ENCODE peak calls at places on chromosomes 7 and 10, in ten cellular contexts. One of them, this sample, is unnamed.

GRCh38 chr10:122503004-122503403 is 41.7 kb downstream of the HTRA1 start:
- DNase-seq in astrocyte: peak; percentile 58
- DNase-seq in left ventricle myocardium inferior: no peak
- DNase-seq in right cardiac atrium: no peak
- DNase-seq in dorsolateral prefrontal cortex: no peak
- DNase-seq in heart left ventricle: no peak
- DNase-seq in neuronal stem cell: no peak
- DNase-seq in lower lobe of right lung: no peak
- DNase-seq in DND-41: no peak
- DNase-seq in AG04450: no peak
- DNase-seq in this sample: no peak

GRCh38 chr7:132087421-132087820 is 488.8 kb downstream of the PLXNA4 start:
- DNase-seq in AG04450: no peak
- DNase-seq in DND-41: no peak
- DNase-seq in dorsolateral prefrontal cortex: no peak
- DNase-seq in left ventricle myocardium inferior: no peak
- DNase-seq in neuronal stem cell: no peak
- DNase-seq in right cardiac atrium: no peak
- DNase-seq in astrocyte: no peak
- DNase-seq in lower lobe of right lung: no peak
- DNase-seq in heart left ventricle: no peak
- DNase-seq in this sample: no peak

GRCh38 chr7:108384721-108385483 is 71.3 kb downstream of the NRCAM start:
- DNase-seq in neuronal stem cell: no peak
- DNase-seq in lower lobe of right lung: no peak
- DNase-seq in astrocyte: no peak
- DNase-seq in dorsolateral prefrontal cortex: no peak
- DNase-seq in heart left ventricle: no peak
- DNase-seq in left ventricle myocardium inferior: no peak
- DNase-seq in DND-41: no peak
- DNase-seq in right cardiac atrium: no peak
- DNase-seq in AG04450: no peak
- DNase-seq in this sample: no peak

GRCh38 chr7:139576179-139576973 is 52.9 kb downstream of the CLEC2L start:
- DNase-seq in left ventricle myocardium inferior: no peak
- DNase-seq in lower lobe of right lung: no peak
- DNase-seq in neuronal stem cell: no peak
- DNase-seq in right cardiac atrium: peak; percentile 40
- DNase-seq in astrocyte: no peak
- DNase-seq in AG04450: no peak
- DNase-seq in DND-41: no peak
- DNase-seq in heart left ventricle: no peak
- DNase-seq in dorsolateral prefrontal cortex: no peak
- DNase-seq in this sample: no peak

GRCh38 chr7:30845426-30846135 is 66.1 kb upstream of the AQP1 start:
- DNase-seq in DND-41: no peak
- DNase-seq in dorsolateral prefrontal cortex: peak; percentile 44
- DNase-seq in astrocyte: peak; percentile 30
- DNase-seq in neuronal stem cell: no peak
- DNase-seq in heart left ventricle: peak; percentile 53
- DNase-seq in AG04450: no peak
- DNase-seq in lower lobe of right lung: peak; percentile 90
- DNase-seq in left ventricle myocardium inferior: peak; percentile 52
- DNase-seq in right cardiac atrium: peak; percentile 88
- DNase-seq in this sample: no peak

GRCh38 chr7:116815041-116815440 is 47.3 kb upstream of the CAPZA2 start:
- DNase-seq in left ventricle myocardium inferior: no peak
- DNase-seq in lower lobe of right lung: no peak
- DNase-seq in DND-41: no peak
- DNase-seq in astrocyte: no peak
- DNase-seq in heart left ventricle: no peak
- DNase-seq in dorsolateral prefrontal cortex: no peak
- DNase-seq in right cardiac atrium: no peak
- DNase-seq in AG04450: no peak
- DNase-seq in neuronal stem cell: no peak
- DNase-seq in this sample: no peak

GRCh38 chr7:17085186-17085585 is 203.4 kb upstream of the AGR3 start:
- DNase-seq in dorsolateral prefrontal cortex: no peak
- DNase-seq in neuronal stem cell: no peak
- DNase-seq in left ventricle myocardium inferior: no peak
- DNase-seq in right cardiac atrium: no peak
- DNase-seq in AG04450: no peak
- DNase-seq in lower lobe of right lung: no peak
- DNase-seq in heart left ventricle: no peak
- DNase-seq in DND-41: no peak
- DNase-seq in astrocyte: no peak
- DNase-seq in this sample: no peak

GRCh38 chr10:126012485-126012884 is 116.1 kb downstream of the FANK1 start:
- DNase-seq in left ventricle myocardium inferior: no peak
- DNase-seq in heart left ventricle: no peak
- DNase-seq in neuronal stem cell: no peak
- DNase-seq in right cardiac atrium: no peak
- DNase-seq in dorsolateral prefrontal cortex: no peak
- DNase-seq in DND-41: no peak
- DNase-seq in lower lobe of right lung: no peak
- DNase-seq in AG04450: no peak
- DNase-seq in astrocyte: peak; percentile 39
- DNase-seq in this sample: no peak

GRCh38 chr10:132339276-132339675 is 7.3 kb downstream of the LRRC27 start:
- DNase-seq in AG04450: no peak
- DNase-seq in left ventricle myocardium inferior: no peak
- DNase-seq in lower lobe of right lung: no peak
- DNase-seq in astrocyte: no peak
- DNase-seq in dorsolateral prefrontal cortex: no peak
- DNase-seq in heart left ventricle: no peak
- DNase-seq in DND-41: no peak
- DNase-seq in neuronal stem cell: no peak
- DNase-seq in right cardiac atrium: peak; percentile 46
- DNase-seq in this sample: no peak

GRCh38 chr7:129612112-129613015 is 844 bp downstream of the NRF1 start:
- DNase-seq in astrocyte: no peak
- DNase-seq in heart left ventricle: peak; percentile 61
- DNase-seq in right cardiac atrium: peak; percentile 85
- DNase-seq in dorsolateral prefrontal cortex: peak; percentile 55
- DNase-seq in left ventricle myocardium inferior: peak; percentile 44
- DNase-seq in lower lobe of right lung: peak; percentile 72
- DNase-seq in AG04450: no peak
- DNase-seq in DND-41: peak; percentile 48
- DNase-seq in neuronal stem cell: peak; percentile 30
- DNase-seq in this sample: peak; percentile 48

GRCh38 chr10:77716943-77717735 is 79.5 kb upstream of the KCNMA1 start:
- DNase-seq in left ventricle myocardium inferior: no peak
- DNase-seq in AG04450: no peak
- DNase-seq in right cardiac atrium: no peak
- DNase-seq in dorsolateral prefrontal cortex: no peak
- DNase-seq in DND-41: no peak
- DNase-seq in heart left ventricle: no peak
- DNase-seq in lower lobe of right lung: no peak
- DNase-seq in neuronal stem cell: no peak
- DNase-seq in astrocyte: peak; percentile 43
- DNase-seq in this sample: no peak

GRCh38 chr10:101827919-101828600 is 9.8 kb upstream of the OGA start:
- DNase-seq in left ventricle myocardium inferior: no peak
- DNase-seq in right cardiac atrium: no peak
- DNase-seq in lower lobe of right lung: peak; percentile 19
- DNase-seq in AG04450: no peak
- DNase-seq in astrocyte: no peak
- DNase-seq in heart left ventricle: no peak
- DNase-seq in dorsolateral prefrontal cortex: no peak
- DNase-seq in DND-41: no peak
- DNase-seq in neuronal stem cell: no peak
- DNase-seq in this sample: no peak

GRCh38 chr7:40015790-40016296 is 65.8 kb downstream of the CDK13 start:
- DNase-seq in AG04450: no peak
- DNase-seq in DND-41: no peak
- DNase-seq in heart left ventricle: no peak
- DNase-seq in dorsolateral prefrontal cortex: no peak
- DNase-seq in lower lobe of right lung: no peak
- DNase-seq in left ventricle myocardium inferior: no peak
- DNase-seq in right cardiac atrium: peak; percentile 49
- DNase-seq in neuronal stem cell: no peak
- DNase-seq in astrocyte: peak; percentile 47
- DNase-seq in this sample: peak; percentile 25

GRCh38 chr7:14381306-14381705 is 391.8 kb upstream of the ETV1 start:
- DNase-seq in left ventricle myocardium inferior: no peak
- DNase-seq in dorsolateral prefrontal cortex: no peak
- DNase-seq in heart left ventricle: no peak
- DNase-seq in neuronal stem cell: no peak
- DNase-seq in astrocyte: peak; percentile 73
- DNase-seq in DND-41: no peak
- DNase-seq in right cardiac atrium: no peak
- DNase-seq in AG04450: no peak
- DNase-seq in lower lobe of right lung: no peak
- DNase-seq in this sample: no peak

GRCh38 chr10:70376436-70377378 is 5.7 kb downstream of the LRRC20 start:
- DNase-seq in left ventricle myocardium inferior: no peak
- DNase-seq in dorsolateral prefrontal cortex: no peak
- DNase-seq in heart left ventricle: no peak
- DNase-seq in lower lobe of right lung: no peak
- DNase-seq in AG04450: no peak
- DNase-seq in astrocyte: peak; percentile 29
- DNase-seq in neuronal stem cell: no peak
- DNase-seq in right cardiac atrium: no peak
- DNase-seq in DND-41: no peak
- DNase-seq in this sample: no peak

GRCh38 chr7:137169282-137169698 is 174.2 kb downstream of the PTN start:
- DNase-seq in heart left ventricle: peak; percentile 50
- DNase-seq in AG04450: peak; percentile 55
- DNase-seq in neuronal stem cell: peak; percentile 71
- DNase-seq in left ventricle myocardium inferior: peak; percentile 46
- DNase-seq in astrocyte: peak; percentile 71
- DNase-seq in right cardiac atrium: peak; percentile 81
- DNase-seq in lower lobe of right lung: no peak
- DNase-seq in DND-41: no peak
- DNase-seq in dorsolateral prefrontal cortex: peak; percentile 50
- DNase-seq in this sample: peak; percentile 17

GRCh38 chr10:15780353-15781135 is 60.8 kb upstream of the ITGA8 start:
- DNase-seq in lower lobe of right lung: no peak
- DNase-seq in AG04450: no peak
- DNase-seq in heart left ventricle: peak; percentile 58
- DNase-seq in right cardiac atrium: peak; percentile 92
- DNase-seq in astrocyte: peak; percentile 4
- DNase-seq in left ventricle myocardium inferior: peak; percentile 68
- DNase-seq in neuronal stem cell: no peak
- DNase-seq in dorsolateral prefrontal cortex: no peak
- DNase-seq in DND-41: no peak
- DNase-seq in this sample: no peak

GRCh38 chr10:53997953-53998352 is 803.1 kb downstream of the PCDH15 start:
- DNase-seq in heart left ventricle: no peak
- DNase-seq in dorsolateral prefrontal cortex: no peak
- DNase-seq in AG04450: no peak
- DNase-seq in right cardiac atrium: no peak
- DNase-seq in lower lobe of right lung: no peak
- DNase-seq in astrocyte: no peak
- DNase-seq in DND-41: no peak
- DNase-seq in left ventricle myocardium inferior: no peak
- DNase-seq in neuronal stem cell: no peak
- DNase-seq in this sample: peak; percentile 1

GRCh38 chr10:132432176-132432540 is 35.2 kb downstream of the PWWP2B start:
- DNase-seq in left ventricle myocardium inferior: no peak
- DNase-seq in neuronal stem cell: no peak
- DNase-seq in heart left ventricle: no peak
- DNase-seq in astrocyte: no peak
- DNase-seq in DND-41: no peak
- DNase-seq in AG04450: no peak
- DNase-seq in lower lobe of right lung: no peak
- DNase-seq in dorsolateral prefrontal cortex: no peak
- DNase-seq in right cardiac atrium: peak; percentile 20
- DNase-seq in this sample: no peak

GRCh38 chr7:101817930-101818698 is 688 bp downstream of the CUX1 start:
- DNase-seq in heart left ventricle: no peak
- DNase-seq in DND-41: no peak
- DNase-seq in left ventricle myocardium inferior: no peak
- DNase-seq in dorsolateral prefrontal cortex: no peak
- DNase-seq in right cardiac atrium: no peak
- DNase-seq in astrocyte: peak; percentile 30
- DNase-seq in AG04450: no peak
- DNase-seq in neuronal stem cell: no peak
- DNase-seq in lower lobe of right lung: no peak
- DNase-seq in this sample: no peak
- H3K4me3 ChIP-seq in heart left ventricle: peak overlapping the region; percentile 91
- H3K4me3 ChIP-seq in DND-41: peak overlapping the region; percentile 84
- H3K4me3 ChIP-seq in left ventricle myocardium inferior: peak overlapping the region; percentile 92
- H3K4me3 ChIP-seq in dorsolateral prefrontal cortex: peak overlapping the region; percentile 78
- H3K4me3 ChIP-seq in right cardiac atrium: peak overlapping the region; percentile 100
- H3K4me3 ChIP-seq in astrocyte: peak overlapping the region; percentile 56
- H3K4me3 ChIP-seq in AG04450: peak overlapping the region; percentile 65
- H3K4me3 ChIP-seq in neuronal stem cell: peak overlapping the region; percentile 68
- H3K4me3 ChIP-seq in lower lobe of right lung: peak overlapping the region; percentile 89
- H3K4me3 ChIP-seq in this sample: peak overlapping the region; percentile 56

GRCh38 chr10:1366277-1366676 is 310.1 kb downstream of the WDR37 start:
- DNase-seq in right cardiac atrium: no peak
- DNase-seq in lower lobe of right lung: no peak
- DNase-seq in astrocyte: no peak
- DNase-seq in dorsolateral prefrontal cortex: no peak
- DNase-seq in AG04450: no peak
- DNase-seq in DND-41: no peak
- DNase-seq in left ventricle myocardium inferior: no peak
- DNase-seq in neuronal stem cell: no peak
- DNase-seq in heart left ventricle: no peak
- DNase-seq in this sample: no peak
- H3K4me3 ChIP-seq in right cardiac atrium: no peak overlapping the region
- H3K4me3 ChIP-seq in lower lobe of right lung: no peak overlapping the region
- H3K4me3 ChIP-seq in astrocyte: no peak overlapping the region
- H3K4me3 ChIP-seq in dorsolateral prefrontal cortex: no peak overlapping the region
- H3K4me3 ChIP-seq in AG04450: no peak overlapping the region
- H3K4me3 ChIP-seq in DND-41: no peak overlapping the region
- H3K4me3 ChIP-seq in left ventricle myocardium inferior: no peak overlapping the region
- H3K4me3 ChIP-seq in neuronal stem cell: no peak overlapping the region
- H3K4me3 ChIP-seq in heart left ventricle: no peak overlapping the region
- H3K4me3 ChIP-seq in this sample: no peak overlapping the region

GRCh38 chr7:148242271-148242801 is 348.2 kb upstream of the C7orf33 start:
- DNase-seq in heart left ventricle: no peak
- DNase-seq in neuronal stem cell: peak; percentile 48
- DNase-seq in dorsolateral prefrontal cortex: no peak
- DNase-seq in left ventricle myocardium inferior: no peak
- DNase-seq in astrocyte: peak; percentile 2
- DNase-seq in lower lobe of right lung: no peak
- DNase-seq in DND-41: peak; percentile 7
- DNase-seq in right cardiac atrium: no peak
- DNase-seq in AG04450: no peak
- DNase-seq in this sample: peak; percentile 26
- H3K4me3 ChIP-seq in heart left ventricle: no peak overlapping the region
- H3K4me3 ChIP-seq in neuronal stem cell: no peak overlapping the region
- H3K4me3 ChIP-seq in dorsolateral prefrontal cortex: peak overlapping the region; percentile 39
- H3K4me3 ChIP-seq in left ventricle myocardium inferior: peak overlapping the region; percentile 35
- H3K4me3 ChIP-seq in astrocyte: peak overlapping the region; percentile 9
- H3K4me3 ChIP-seq in lower lobe of right lung: peak overlapping the region; percentile 17
- H3K4me3 ChIP-seq in DND-41: no peak overlapping the region
- H3K4me3 ChIP-seq in right cardiac atrium: no peak overlapping the region
- H3K4me3 ChIP-seq in AG04450: no peak overlapping the region
- H3K4me3 ChIP-seq in this sample: no peak overlapping the region

DNA sequence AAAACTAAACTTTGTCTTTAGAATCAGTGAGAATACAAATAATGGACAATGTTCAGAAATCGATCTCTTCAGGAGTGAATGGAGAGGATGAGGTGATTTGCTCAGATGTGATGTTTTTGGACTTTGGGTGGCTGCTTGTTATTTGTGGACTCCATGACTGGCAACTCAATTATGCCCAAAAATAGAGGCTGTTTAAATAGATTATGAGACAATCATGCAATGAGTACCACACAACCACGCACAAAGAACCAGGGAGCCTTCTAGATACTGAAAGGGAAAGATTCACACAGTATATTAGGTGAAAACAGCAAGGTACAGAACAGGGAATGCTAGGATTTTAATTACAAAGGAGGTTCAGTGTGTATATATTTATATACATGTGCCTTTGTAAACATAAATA is 141.3 kb upstream of the ANK3 start:
- DNase-seq in right cardiac atrium: no peak
- DNase-seq in neuronal stem cell: no peak
- DNase-seq in dorsolateral prefrontal cortex: no peak
- DNase-seq in left ventricle myocardium inferior: no peak
- DNase-seq in AG04450: no peak
- DNase-seq in heart left ventricle: no peak
- DNase-seq in astrocyte: no peak
- DNase-seq in lower lobe of right lung: no peak
- DNase-seq in DND-41: no peak
- DNase-seq in this sample: no peak
- H3K4me3 ChIP-seq in right cardiac atrium: no peak overlapping the region
- H3K4me3 ChIP-seq in neuronal stem cell: no peak overlapping the region
- H3K4me3 ChIP-seq in dorsolateral prefrontal cortex: no peak overlapping the region
- H3K4me3 ChIP-seq in left ventricle myocardium inferior: no peak overlapping the region
- H3K4me3 ChIP-seq in AG04450: no peak overlapping the region
- H3K4me3 ChIP-seq in heart left ventricle: no peak overlapping the region
- H3K4me3 ChIP-seq in astrocyte: no peak overlapping the region
- H3K4me3 ChIP-seq in lower lobe of right lung: no peak overlapping the region
- H3K4me3 ChIP-seq in DND-41: no peak overlapping the region
- H3K4me3 ChIP-seq in this sample: no peak overlapping the region

This sample was measured in Jurkat, Clone E6-1.